ENCODE peak calls at places on chromosome 11, in eight cellular contexts. A, D, O, Z, N, L, Q and K are unnamed samples.

GRCh38 chr11:99781074-99781473 is 760.3 kb downstream of the CNTN5 start:
- DNase-seq in A (no peak), D (no peak), O (no peak), Z (no peak), N (no peak), L (no peak), Q (no peak), K (peak; percentile 22)

GRCh38 chr11:116312560-116313340 is 460.0 kb downstream of the BUD13 start:
- DNase-seq in A (peak; percentile 68), D (no peak), O (peak; percentile 72), Z (no peak), N (no peak), L (peak; percentile 63), Q (no peak), K (no peak)

GRCh38 chr11:113296016-113296415 is 18.4 kb upstream of the TTC12 start:
- DNase-seq in A (no peak), D (no peak), O (no peak), Z (no peak), N (no peak), L (no peak), Q (no peak), K (no peak)

GRCh38 chr11:27319065-27319464 is 44.0 kb downstream of the CCDC34 start:
- DNase-seq in A (no peak), D (no peak), O (no peak), Z (no peak), N (no peak), L (peak; percentile 89), Q (no peak), K (peak; percentile 52)

GRCh38 chr11:13169709-13170108 is 107.9 kb upstream of the BMAL1 start:
- DNase-seq in A (no peak), D (no peak), O (no peak), Z (no peak), N (no peak), L (peak; percentile 95), Q (no peak), K (peak; percentile 69)

GRCh38 chr11:34313099-34313517 is 44.7 kb downstream of the ABTB2 start:
- DNase-seq in A (no peak), D (no peak), O (no peak), Z (no peak), N (no peak), L (peak; percentile 27), Q (no peak), K (no peak)

GRCh38 chr11:95337972-95338429 is 107.0 kb upstream of the SESN3 start:
- DNase-seq in A (no peak), D (peak; percentile 66), O (no peak), Z (no peak), N (no peak), L (no peak), Q (no peak), K (no peak)

GRCh38 chr11:196786-197731 is 4.2 kb downstream of the SCGB1C1 start:
- DNase-seq in A (peak; percentile 72), D (no peak), O (peak; percentile 13), Z (no peak), N (no peak), L (no peak), Q (peak; percentile 6), K (no peak)

GRCh38 chr11:70398834-70399680 is 728 bp downstream of the CTTN start:
- DNase-seq in A (no peak), D (no peak), O (peak; percentile 29), Z (no peak), N (no peak), L (no peak), Q (no peak), K (no peak)

GRCh38 chr11:70397336-70397982 is 870 bp upstream of the CTTN start:
- DNase-seq in A (no peak), D (no peak), O (peak; percentile 32), Z (no peak), N (no peak), L (peak; percentile 20), Q (no peak), K (no peak)

GRCh38 chr11:70400643-70401042 is 2.3 kb downstream of the CTTN start:
- DNase-seq in A (no peak), D (no peak), O (no peak), Z (no peak), N (no peak), L (no peak), Q (no peak), K (no peak)

GRCh38 chr11:70397983-70398833 is at the start of gene CTTN:
- DNase-seq in A (peak; percentile 97), D (peak; percentile 83), O (peak; percentile 88), Z (peak; percentile 91), N (peak; percentile 38), L (peak; percentile 84), Q (peak; percentile 51), K (peak; percentile 95)

GRCh38 chr11:70399681-70400112 is 1.4 kb downstream of the CTTN start:
- DNase-seq in A (peak; percentile 90), D (no peak), O (peak; percentile 79), Z (no peak), N (peak; percentile 79), L (peak; percentile 97), Q (no peak), K (peak; percentile 94)
- H3K4me3 ChIP-seq in A (peak overlapping the region; percentile 80), D (peak overlapping the region; percentile 63), O (peak overlapping the region; percentile 67), Z (peak overlapping the region; percentile 97), N (peak overlapping the region; percentile 97), L (peak overlapping the region; percentile 93), Q (no peak overlapping the region), K (peak overlapping the region; percentile 86)

GRCh38 chr11:118145285-118146227 is 7.1 kb downstream of the SCN4B start:
- DNase-seq in A (peak; percentile 96), D (peak; percentile 68), O (peak; percentile 97), Z (peak; percentile 85), N (peak; percentile 18), L (peak; percentile 29), Q (peak; percentile 83), K (peak; percentile 83)

GRCh38 chr11:118148240-118148639 is 4.4 kb downstream of the SCN4B start:
- DNase-seq in A (no peak), D (no peak), O (no peak), Z (no peak), N (no peak), L (no peak), Q (no peak), K (no peak)

GRCh38 chr11:118148877-118149276 is 3.7 kb downstream of the SCN4B start:
- DNase-seq in A (no peak), D (no peak), O (no peak), Z (no peak), N (no peak), L (peak; percentile 19), Q (no peak), K (no peak)

GRCh38 chr11:118146554-118146953 is 6.1 kb downstream of the SCN4B start:
- DNase-seq in A (no peak), D (no peak), O (no peak), Z (no peak), N (no peak), L (no peak), Q (no peak), K (no peak)

DNA sequence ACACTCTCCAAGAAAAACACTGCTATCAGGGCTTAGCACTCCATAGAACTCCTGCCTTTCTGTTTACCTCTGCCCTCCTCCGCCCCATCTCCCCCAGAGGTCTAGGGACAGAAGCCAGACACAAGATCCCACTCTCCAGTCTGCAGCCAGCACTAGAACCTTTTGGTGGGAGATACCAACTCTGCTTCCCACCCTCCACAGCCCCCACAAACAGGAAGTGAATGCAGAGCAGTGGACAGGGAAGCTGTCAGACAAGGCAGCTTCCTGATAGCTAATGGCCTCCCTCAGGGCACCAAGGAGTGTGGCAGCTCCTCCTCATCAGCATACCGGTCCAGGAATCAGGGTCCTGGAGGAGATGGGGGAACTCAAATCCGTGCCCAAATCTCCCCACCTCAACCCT is 5.1 kb downstream of the SCN4B start:
- DNase-seq in A (no peak), D (no peak), O (no peak), Z (no peak), N (no peak), L (no peak), Q (no peak), K (no peak)
- H3K27me3 ChIP-seq in A (peaks cover 11% of the 10 kb centered on the region), D (peaks cover 34% of the 10 kb centered on the region), O (peaks cover 24% of the 10 kb centered on the region), Z (peaks cover 3% of the 10 kb centered on the region), N (peaks cover 6% of the 10 kb centered on the region), L (peaks cover 29% of the 10 kb centered on the region), Q (peaks cover 5% of the 10 kb centered on the region), K (peaks cover 79% of the 10 kb centered on the region)

GRCh38 chr11:5679811-5680210 is 5.1 kb downstream of the TRIM5 start:
- DNase-seq in A (no peak), D (no peak), O (no peak), Z (no peak), N (no peak), L (peak; percentile 15), Q (no peak), K (no peak)

DNA sequence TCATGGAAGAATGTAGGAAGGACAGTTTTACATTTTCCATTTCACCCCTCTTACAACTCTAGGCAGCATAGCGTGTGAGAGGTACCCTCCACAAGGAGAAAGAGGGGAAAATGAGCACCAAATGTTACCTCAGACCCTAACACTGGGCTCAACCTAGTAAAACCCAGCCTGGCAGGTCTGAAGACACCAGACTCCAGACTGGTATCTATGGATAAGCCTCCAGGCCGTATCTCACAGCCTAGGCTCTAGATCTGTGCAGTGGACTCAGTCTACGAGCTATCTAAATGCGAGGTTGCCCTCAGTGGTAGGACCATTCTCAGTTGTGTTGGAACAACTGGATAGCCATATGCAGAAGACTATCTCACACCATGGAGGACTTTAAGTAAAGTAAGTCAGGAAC is 10.5 kb downstream of the TRIM5 start:
- DNase-seq in A (no peak), D (no peak), O (no peak), Z (no peak), N (no peak), L (no peak), Q (no peak), K (no peak)
- H3K4me1 ChIP-seq in A (no peaks in the 10 kb centered on the region), D (no peaks in the 10 kb centered on the region), O (no peaks in the 10 kb centered on the region), Z (no peaks in the 10 kb centered on the region), N (no peaks in the 10 kb centered on the region), L (no peaks in the 10 kb centered on the region), Q (no peaks in the 10 kb centered on the region), K (no peaks in the 10 kb centered on the region)

GRCh38 chr11:57307666-57308270 is 17.0 kb downstream of the TNKS1BP1 start:
- DNase-seq in A (no peak), D (no peak), O (no peak), Z (no peak), N (no peak), L (no peak), Q (no peak), K (no peak)

GRCh38 chr11:57308426-57309060 is 16.2 kb downstream of the TNKS1BP1 start:
- DNase-seq in A (no peak), D (no peak), O (no peak), Z (no peak), N (no peak), L (no peak), Q (no peak), K (no peak)

GRCh38 chr11:57310091-57310490 is 14.7 kb downstream of the TNKS1BP1 start:
- DNase-seq in A (no peak), D (no peak), O (no peak), Z (no peak), N (no peak), L (no peak), Q (no peak), K (no peak)

GRCh38 chr11:57310630-57311086 is 14.1 kb downstream of the TNKS1BP1 start:
- DNase-seq in A (no peak), D (no peak), O (no peak), Z (no peak), N (no peak), L (peak; percentile 33), Q (no peak), K (peak; percentile 70)

DNA sequence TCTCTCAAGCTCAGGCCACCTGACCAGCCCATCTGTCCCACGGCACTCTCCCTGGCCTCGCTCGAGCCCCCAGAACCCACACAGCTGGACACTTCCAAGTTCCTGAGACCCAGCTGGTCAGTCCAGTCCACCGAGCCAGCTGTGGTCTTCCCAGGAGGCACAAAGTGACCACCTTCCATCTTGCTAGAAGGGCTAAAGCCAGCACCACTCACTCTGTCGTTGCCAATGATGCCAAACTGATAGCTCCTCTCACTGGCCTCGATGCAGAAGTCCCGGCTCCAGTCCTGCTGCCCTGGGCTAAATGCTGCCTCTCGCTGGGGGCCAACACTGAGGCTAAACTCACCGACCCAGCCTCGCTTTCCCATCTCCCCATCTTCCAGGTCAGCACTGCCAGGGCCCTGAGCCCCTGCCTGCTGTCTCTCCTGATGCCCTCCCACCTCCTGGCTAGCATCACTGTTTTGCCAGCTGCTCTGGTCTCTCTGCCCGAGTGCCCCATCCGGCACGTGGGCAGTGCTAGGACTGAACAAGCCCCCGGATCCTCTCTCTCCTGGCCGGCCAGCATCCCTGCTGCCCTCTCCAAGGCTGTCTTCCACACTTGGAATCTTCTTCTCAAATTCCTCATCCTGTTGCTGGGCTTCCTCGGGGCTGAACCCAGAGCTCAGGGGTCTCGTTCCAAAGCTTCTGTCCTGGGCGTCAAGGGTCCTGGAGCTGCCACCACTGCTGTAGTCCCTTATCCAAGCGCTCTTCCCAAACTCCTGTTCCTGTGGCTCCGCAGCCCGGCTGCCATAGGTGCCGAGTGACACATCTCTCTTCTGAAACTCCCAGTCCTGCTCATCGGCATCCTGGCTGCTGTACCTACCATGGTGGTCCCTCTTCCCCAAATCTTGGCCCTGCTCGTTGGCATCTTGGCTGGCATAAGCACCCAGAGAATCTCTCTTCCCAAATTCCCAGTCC is 15.4 kb downstream of the TNKS1BP1 start:
- DNase-seq in A (no peak), D (no peak), O (no peak), Z (no peak), N (no peak), L (no peak), Q (no peak), K (no peak)
- H3K4me3 ChIP-seq in A (no peak overlapping the region), D (no peak overlapping the region), O (no peak overlapping the region), Z (peak overlapping the region; percentile 9), N (no peak overlapping the region), L (no peak overlapping the region), Q (no peak overlapping the region), K (peak overlapping the region; percentile 80)